ENCODE peak calls at places on chromosomes 4 and X, in seven cellular contexts. One of them, this sample, is unnamed.

GRCh38 chrX:40878821-40879571 is 143.7 kb upstream of the MED14 start:
- DNase-seq in RWPE1: no peak
- DNase-seq in Peyer's patch: no peak
- DNase-seq in CD8-positive, alpha-beta T cell: no peak
- DNase-seq in transverse colon: no peak
- DNase-seq in brain microvascular endothelial cell: no peak
- DNase-seq in heart right ventricle: no peak
- DNase-seq in this sample: no peak

GRCh38 chrX:109931677-109932076 is 71.2 kb upstream of the TMEM164 start:
- DNase-seq in transverse colon: no peak
- DNase-seq in brain microvascular endothelial cell: no peak
- DNase-seq in heart right ventricle: no peak
- DNase-seq in RWPE1: no peak
- DNase-seq in Peyer's patch: no peak
- DNase-seq in CD8-positive, alpha-beta T cell: no peak
- DNase-seq in this sample: no peak

GRCh38 chr4:181498148-181498547 is 745.1 kb upstream of the TENM3 start:
- DNase-seq in CD8-positive, alpha-beta T cell: no peak
- DNase-seq in Peyer's patch: no peak
- DNase-seq in transverse colon: no peak
- DNase-seq in RWPE1: no peak
- DNase-seq in heart right ventricle: no peak
- DNase-seq in brain microvascular endothelial cell: no peak
- DNase-seq in this sample: no peak

GRCh38 chrX:7921750-7922149 is 5.5 kb downstream of the PNPLA4 start:
- DNase-seq in transverse colon: no peak
- DNase-seq in RWPE1: no peak
- DNase-seq in CD8-positive, alpha-beta T cell: no peak
- DNase-seq in brain microvascular endothelial cell: no peak
- DNase-seq in Peyer's patch: no peak
- DNase-seq in heart right ventricle: no peak
- DNase-seq in this sample: no peak

GRCh38 chrX:105136786-105137185 is 83.7 kb downstream of the TEX13A start:
- DNase-seq in RWPE1: peak; percentile 5
- DNase-seq in Peyer's patch: no peak
- DNase-seq in CD8-positive, alpha-beta T cell: no peak
- DNase-seq in brain microvascular endothelial cell: no peak
- DNase-seq in transverse colon: no peak
- DNase-seq in heart right ventricle: no peak
- DNase-seq in this sample: no peak

GRCh38 chr4:173332963-173333657 is 1.0 kb downstream of the HMGB2 start:
- DNase-seq in brain microvascular endothelial cell: no peak
- DNase-seq in CD8-positive, alpha-beta T cell: peak; percentile 29
- DNase-seq in heart right ventricle: no peak
- DNase-seq in RWPE1: peak; percentile 37
- DNase-seq in transverse colon: no peak
- DNase-seq in Peyer's patch: no peak
- DNase-seq in this sample: no peak

GRCh38 chr4:69787879-69788278 is 27.5 kb upstream of the SULT1B1 start:
- DNase-seq in heart right ventricle: no peak
- DNase-seq in CD8-positive, alpha-beta T cell: no peak
- DNase-seq in transverse colon: no peak
- DNase-seq in brain microvascular endothelial cell: peak; percentile 26
- DNase-seq in Peyer's patch: no peak
- DNase-seq in RWPE1: peak; percentile 26
- DNase-seq in this sample: no peak

GRCh38 chrX:68936608-68937007 is 107.8 kb downstream of the EFNB1 start:
- DNase-seq in Peyer's patch: no peak
- DNase-seq in transverse colon: peak; percentile 6
- DNase-seq in RWPE1: peak; percentile 52
- DNase-seq in CD8-positive, alpha-beta T cell: no peak
- DNase-seq in brain microvascular endothelial cell: peak; percentile 86
- DNase-seq in heart right ventricle: no peak
- DNase-seq in this sample: peak; percentile 62

GRCh38 chr4:37828843-37829242 is 2.4 kb downstream of the PGM2 start:
- DNase-seq in Peyer's patch: no peak
- DNase-seq in transverse colon: no peak
- DNase-seq in brain microvascular endothelial cell: no peak
- DNase-seq in heart right ventricle: no peak
- DNase-seq in CD8-positive, alpha-beta T cell: no peak
- DNase-seq in RWPE1: no peak
- DNase-seq in this sample: no peak

GRCh38 chr4:10006604-10007435 is 14.5 kb downstream of the SLC2A9 start:
- DNase-seq in Peyer's patch: peak; percentile 91
- DNase-seq in heart right ventricle: no peak
- DNase-seq in transverse colon: peak; percentile 82
- DNase-seq in brain microvascular endothelial cell: no peak
- DNase-seq in RWPE1: peak; percentile 96
- DNase-seq in CD8-positive, alpha-beta T cell: no peak
- DNase-seq in this sample: no peak

GRCh38 chr4:56314207-56314915 is 72.9 kb downstream of the AASDH start:
- DNase-seq in heart right ventricle: no peak
- DNase-seq in RWPE1: no peak
- DNase-seq in brain microvascular endothelial cell: no peak
- DNase-seq in CD8-positive, alpha-beta T cell: no peak
- DNase-seq in transverse colon: no peak
- DNase-seq in Peyer's patch: no peak
- DNase-seq in this sample: no peak

GRCh38 chr4:42927946-42928345 is 35.4 kb downstream of the GRXCR1 start:
- DNase-seq in brain microvascular endothelial cell: no peak
- DNase-seq in transverse colon: no peak
- DNase-seq in Peyer's patch: no peak
- DNase-seq in heart right ventricle: no peak
- DNase-seq in CD8-positive, alpha-beta T cell: no peak
- DNase-seq in RWPE1: peak; percentile 18
- DNase-seq in this sample: no peak

GRCh38 chr4:76339364-76339763 is 32.8 kb downstream of the STBD1 start:
- DNase-seq in transverse colon: no peak
- DNase-seq in heart right ventricle: no peak
- DNase-seq in RWPE1: no peak
- DNase-seq in brain microvascular endothelial cell: no peak
- DNase-seq in Peyer's patch: no peak
- DNase-seq in CD8-positive, alpha-beta T cell: no peak
- DNase-seq in this sample: no peak

GRCh38 chr4:183173580-183174526 is 74.8 kb downstream of the WWC2 start:
- DNase-seq in transverse colon: no peak
- DNase-seq in heart right ventricle: no peak
- DNase-seq in brain microvascular endothelial cell: peak; percentile 30
- DNase-seq in RWPE1: no peak
- DNase-seq in Peyer's patch: no peak
- DNase-seq in CD8-positive, alpha-beta T cell: no peak
- DNase-seq in this sample: no peak

GRCh38 chrX:20143539-20143938 is 1.9 kb upstream of the EIF1AX start:
- DNase-seq in Peyer's patch: no peak
- DNase-seq in brain microvascular endothelial cell: no peak
- DNase-seq in CD8-positive, alpha-beta T cell: no peak
- DNase-seq in RWPE1: no peak
- DNase-seq in heart right ventricle: no peak
- DNase-seq in transverse colon: no peak
- DNase-seq in this sample: no peak

GRCh38 chr4:148901075-148901705 is 459.0 kb upstream of the NR3C2 start:
- DNase-seq in heart right ventricle: no peak
- DNase-seq in brain microvascular endothelial cell: no peak
- DNase-seq in Peyer's patch: no peak
- DNase-seq in RWPE1: no peak
- DNase-seq in CD8-positive, alpha-beta T cell: no peak
- DNase-seq in transverse colon: no peak
- DNase-seq in this sample: no peak

GRCh38 chr4:94621491-94622080 is 136.2 kb upstream of the BMPR1B start:
- DNase-seq in RWPE1: peak; percentile 49
- DNase-seq in heart right ventricle: no peak
- DNase-seq in CD8-positive, alpha-beta T cell: peak; percentile 7
- DNase-seq in Peyer's patch: no peak
- DNase-seq in brain microvascular endothelial cell: peak; percentile 23
- DNase-seq in transverse colon: no peak
- DNase-seq in this sample: no peak

DNA sequence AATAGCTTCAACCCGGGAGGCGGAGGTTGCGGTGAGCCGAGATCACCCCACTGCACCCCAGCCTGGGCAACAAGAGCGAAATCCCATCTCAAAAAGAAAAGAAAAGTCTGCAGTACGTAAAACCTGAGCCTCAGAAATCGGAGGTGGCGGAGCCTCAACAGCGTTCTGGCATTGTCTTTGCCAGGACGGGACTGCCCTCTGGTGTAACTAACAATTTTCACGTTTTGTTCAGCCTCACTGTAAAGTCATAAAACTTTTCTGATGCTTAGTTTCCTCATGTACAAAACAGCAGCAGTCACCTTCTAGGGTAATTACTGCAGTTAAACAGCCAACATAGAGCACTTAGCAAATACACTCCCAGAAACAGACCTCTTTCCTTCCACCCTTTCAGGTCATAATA is 121.7 kb downstream of the RBM47 start:
- DNase-seq in RWPE1: no peak
- DNase-seq in Peyer's patch: peak; percentile 66
- DNase-seq in CD8-positive, alpha-beta T cell: no peak
- DNase-seq in transverse colon: peak; percentile 71
- DNase-seq in brain microvascular endothelial cell: no peak
- DNase-seq in heart right ventricle: no peak
- DNase-seq in this sample: no peak
- TF ChIP-seq CTCF in RWPE1: no peak
- TF ChIP-seq CTCF in Peyer's patch: no peak
- TF ChIP-seq CTCF in CD8-positive, alpha-beta T cell: no peak
- TF ChIP-seq CTCF in transverse colon: peak; percentile 63
- TF ChIP-seq CTCF in brain microvascular endothelial cell: no peak
- TF ChIP-seq CTCF in heart right ventricle: no peak
- TF ChIP-seq CTCF in this sample: no peak

GRCh38 chrX:134732152-134732551 is 73.9 kb upstream of the PLAC1 start:
- DNase-seq in brain microvascular endothelial cell: no peak
- DNase-seq in RWPE1: no peak
- DNase-seq in transverse colon: no peak
- DNase-seq in Peyer's patch: no peak
- DNase-seq in CD8-positive, alpha-beta T cell: no peak
- DNase-seq in heart right ventricle: no peak
- DNase-seq in this sample: no peak

GRCh38 chrX:134721766-134722532 is 63.7 kb upstream of the PLAC1 start:
- DNase-seq in brain microvascular endothelial cell: no peak
- DNase-seq in transverse colon: no peak
- DNase-seq in heart right ventricle: no peak
- DNase-seq in RWPE1: no peak
- DNase-seq in Peyer's patch: no peak
- DNase-seq in CD8-positive, alpha-beta T cell: no peak
- DNase-seq in this sample: no peak

GRCh38 chrX:134725103-134725690 is 66.9 kb upstream of the PLAC1 start:
- DNase-seq in transverse colon: no peak
- DNase-seq in CD8-positive, alpha-beta T cell: no peak
- DNase-seq in heart right ventricle: no peak
- DNase-seq in brain microvascular endothelial cell: no peak
- DNase-seq in RWPE1: no peak
- DNase-seq in Peyer's patch: no peak
- DNase-seq in this sample: no peak

GRCh38 chrX:134732676-134733075 is 74.4 kb upstream of the PLAC1 start:
- DNase-seq in RWPE1: no peak
- DNase-seq in transverse colon: no peak
- DNase-seq in Peyer's patch: no peak
- DNase-seq in CD8-positive, alpha-beta T cell: no peak
- DNase-seq in heart right ventricle: no peak
- DNase-seq in brain microvascular endothelial cell: no peak
- DNase-seq in this sample: no peak

DNA sequence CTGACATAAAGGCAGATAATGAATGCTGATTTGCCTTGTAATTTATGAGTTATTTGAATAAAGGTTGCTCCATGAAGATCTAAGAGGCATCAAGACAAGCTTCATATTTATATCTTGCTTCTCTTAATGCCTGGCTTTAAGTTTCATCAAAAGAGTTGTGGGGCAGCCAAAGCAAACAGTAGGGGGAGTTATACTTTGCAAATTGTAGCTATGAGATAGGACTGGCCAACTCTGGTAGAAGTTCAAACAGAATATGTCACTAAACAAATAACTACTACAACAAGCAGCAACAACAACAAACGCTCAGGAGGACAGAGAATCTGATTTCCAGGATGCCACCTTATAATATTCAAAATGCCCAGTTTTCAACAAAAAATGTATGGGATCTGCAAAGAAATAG is 69.1 kb upstream of the PLAC1 start:
- DNase-seq in CD8-positive, alpha-beta T cell: no peak
- DNase-seq in Peyer's patch: no peak
- DNase-seq in RWPE1: no peak
- DNase-seq in heart right ventricle: no peak
- DNase-seq in brain microvascular endothelial cell: peak; percentile 16
- DNase-seq in transverse colon: no peak
- DNase-seq in this sample: no peak
- TF ChIP-seq CTCF in CD8-positive, alpha-beta T cell: no peak
- TF ChIP-seq CTCF in Peyer's patch: no peak
- TF ChIP-seq CTCF in RWPE1: no peak
- TF ChIP-seq CTCF in heart right ventricle: no peak
- TF ChIP-seq CTCF in brain microvascular endothelial cell: peak; percentile 27
- TF ChIP-seq CTCF in transverse colon: no peak
- TF ChIP-seq CTCF in this sample: no peak

GRCh38 chr4:108130955-108131354 is 37.8 kb downstream of the LEF1 start:
- DNase-seq in heart right ventricle: no peak
- DNase-seq in Peyer's patch: no peak
- DNase-seq in RWPE1: no peak
- DNase-seq in brain microvascular endothelial cell: no peak
- DNase-seq in transverse colon: no peak
- DNase-seq in CD8-positive, alpha-beta T cell: no peak
- DNase-seq in this sample: no peak

GRCh38 chr4:108139089-108139488 is 29.6 kb downstream of the LEF1 start:
- DNase-seq in transverse colon: no peak
- DNase-seq in heart right ventricle: no peak
- DNase-seq in CD8-positive, alpha-beta T cell: no peak
- DNase-seq in Peyer's patch: no peak
- DNase-seq in brain microvascular endothelial cell: no peak
- DNase-seq in RWPE1: no peak
- DNase-seq in this sample: no peak

GRCh38 chr4:108141213-108142045 is 27.3 kb downstream of the LEF1 start:
- DNase-seq in transverse colon: no peak
- DNase-seq in heart right ventricle: no peak
- DNase-seq in Peyer's patch: no peak
- DNase-seq in CD8-positive, alpha-beta T cell: peak; percentile 38
- DNase-seq in brain microvascular endothelial cell: no peak
- DNase-seq in RWPE1: no peak
- DNase-seq in this sample: no peak

GRCh38 chr4:108140328-108140727 is 28.4 kb downstream of the LEF1 start:
- DNase-seq in CD8-positive, alpha-beta T cell: no peak
- DNase-seq in RWPE1: no peak
- DNase-seq in transverse colon: no peak
- DNase-seq in heart right ventricle: no peak
- DNase-seq in Peyer's patch: no peak
- DNase-seq in brain microvascular endothelial cell: no peak
- DNase-seq in this sample: no peak

GRCh38 chr4:108135549-108136209 is 33.1 kb downstream of the LEF1 start:
- DNase-seq in Peyer's patch: no peak
- DNase-seq in RWPE1: peak; percentile 53
- DNase-seq in heart right ventricle: no peak
- DNase-seq in CD8-positive, alpha-beta T cell: no peak
- DNase-seq in brain microvascular endothelial cell: no peak
- DNase-seq in transverse colon: no peak
- DNase-seq in this sample: no peak
- TF ChIP-seq CTCF in Peyer's patch: no peak
- TF ChIP-seq CTCF in RWPE1: no peak
- TF ChIP-seq CTCF in heart right ventricle: no peak
- TF ChIP-seq CTCF in CD8-positive, alpha-beta T cell: no peak
- TF ChIP-seq CTCF in brain microvascular endothelial cell: no peak
- TF ChIP-seq CTCF in transverse colon: no peak
- TF ChIP-seq CTCF in this sample: no peak

DNA sequence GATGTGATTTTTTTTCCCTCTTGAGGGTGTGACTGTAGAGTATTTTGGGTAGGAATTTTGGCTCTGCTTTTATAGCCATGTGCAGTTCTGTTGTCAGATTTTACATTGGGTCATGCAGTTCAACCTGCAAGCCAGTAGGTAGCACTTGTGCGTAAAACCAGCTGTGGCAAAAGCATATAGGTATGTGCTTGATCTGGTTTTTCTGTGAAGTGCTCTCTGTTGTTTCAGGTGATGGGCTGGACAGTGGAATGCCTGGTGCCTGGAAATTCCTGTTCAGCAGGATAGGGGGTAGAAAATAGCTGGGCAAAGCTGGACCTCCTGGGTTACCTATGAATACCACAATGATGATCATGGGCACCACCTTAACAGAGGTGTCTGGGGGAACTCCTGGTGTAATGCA is 584.2 kb upstream of the PCDH10 start:
- DNase-seq in CD8-positive, alpha-beta T cell: no peak
- DNase-seq in transverse colon: no peak
- DNase-seq in brain microvascular endothelial cell: no peak
- DNase-seq in heart right ventricle: no peak
- DNase-seq in RWPE1: no peak
- DNase-seq in Peyer's patch: no peak
- DNase-seq in this sample: no peak
- TF ChIP-seq CTCF in CD8-positive, alpha-beta T cell: no peak
- TF ChIP-seq CTCF in transverse colon: no peak
- TF ChIP-seq CTCF in brain microvascular endothelial cell: no peak
- TF ChIP-seq CTCF in heart right ventricle: no peak
- TF ChIP-seq CTCF in RWPE1: no peak
- TF ChIP-seq CTCF in Peyer's patch: no peak
- TF ChIP-seq CTCF in this sample: no peak

This sample was measured in AG04449.